ENCODE peak calls at places on chromosome 9, in ten cellular contexts. One of them, this sample, is unnamed.

GRCh38 chr9:124512806-124513204 is 5.6 kb upstream of the NR5A1 start:
- DNase-seq in T1000: no peak
- DNase-seq in WTC11: no peak
- DNase-seq in T47D: no peak
- DNase-seq in astrocyte of the spinal cord: no peak
- DNase-seq in activated CD4-positive, alpha-beta T cell treated with anti-CD3 and anti-CD28 coated beads for 4 hours: no peak
- DNase-seq in dorsolateral prefrontal cortex: no peak
- DNase-seq in T-helper 1 cell: no peak
- DNase-seq in tibial nerve: no peak
- DNase-seq in heart left ventricle: no peak
- DNase-seq in this sample: no peak

GRCh38 chr9:91492237-91492636 is 68.6 kb upstream of the NFIL3 start:
- DNase-seq in T1000: no peak
- DNase-seq in WTC11: no peak
- DNase-seq in T47D: no peak
- DNase-seq in astrocyte of the spinal cord: no peak
- DNase-seq in activated CD4-positive, alpha-beta T cell treated with anti-CD3 and anti-CD28 coated beads for 4 hours: no peak
- DNase-seq in dorsolateral prefrontal cortex: no peak
- DNase-seq in T-helper 1 cell: no peak
- DNase-seq in tibial nerve: no peak
- DNase-seq in heart left ventricle: no peak
- DNase-seq in this sample: no peak

GRCh38 chr9:23850242-23851023 is 24.4 kb upstream of the ELAVL2 start:
- DNase-seq in T1000: no peak
- DNase-seq in WTC11: peak; percentile 56
- DNase-seq in T47D: peak; percentile 47
- DNase-seq in astrocyte of the spinal cord: peak; percentile 46
- DNase-seq in activated CD4-positive, alpha-beta T cell treated with anti-CD3 and anti-CD28 coated beads for 4 hours: no peak
- DNase-seq in dorsolateral prefrontal cortex: peak; percentile 40
- DNase-seq in T-helper 1 cell: no peak
- DNase-seq in tibial nerve: no peak
- DNase-seq in heart left ventricle: no peak
- DNase-seq in this sample: no peak

GRCh38 chr9:136665704-136666363 is 3.1 kb downstream of the EGFL7 start:
- DNase-seq in T1000: no peak
- DNase-seq in WTC11: peak; percentile 37
- DNase-seq in T47D: peak; percentile 78
- DNase-seq in astrocyte of the spinal cord: no peak
- DNase-seq in activated CD4-positive, alpha-beta T cell treated with anti-CD3 and anti-CD28 coated beads for 4 hours: no peak
- DNase-seq in dorsolateral prefrontal cortex: no peak
- DNase-seq in T-helper 1 cell: no peak
- DNase-seq in tibial nerve: no peak
- DNase-seq in heart left ventricle: no peak
- DNase-seq in this sample: no peak

GRCh38 chr9:133956520-133957076 is 35.5 kb downstream of the VAV2 start:
- DNase-seq in T1000: no peak
- DNase-seq in WTC11: peak; percentile 36
- DNase-seq in T47D: no peak
- DNase-seq in astrocyte of the spinal cord: peak; percentile 28
- DNase-seq in activated CD4-positive, alpha-beta T cell treated with anti-CD3 and anti-CD28 coated beads for 4 hours: no peak
- DNase-seq in dorsolateral prefrontal cortex: no peak
- DNase-seq in T-helper 1 cell: no peak
- DNase-seq in tibial nerve: no peak
- DNase-seq in heart left ventricle: no peak
- DNase-seq in this sample: no peak

GRCh38 chr9:16901589-16901988 is 31.1 kb upstream of the BNC2 start:
- DNase-seq in T1000: no peak
- DNase-seq in WTC11: no peak
- DNase-seq in T47D: no peak
- DNase-seq in astrocyte of the spinal cord: no peak
- DNase-seq in activated CD4-positive, alpha-beta T cell treated with anti-CD3 and anti-CD28 coated beads for 4 hours: no peak
- DNase-seq in dorsolateral prefrontal cortex: no peak
- DNase-seq in T-helper 1 cell: no peak
- DNase-seq in tibial nerve: no peak
- DNase-seq in heart left ventricle: no peak
- DNase-seq in this sample: peak; percentile 67

GRCh38 chr9:89313842-89314241 is 2.8 kb downstream of the CKS2 start:
- DNase-seq in T1000: no peak
- DNase-seq in WTC11: no peak
- DNase-seq in T47D: no peak
- DNase-seq in astrocyte of the spinal cord: no peak
- DNase-seq in activated CD4-positive, alpha-beta T cell treated with anti-CD3 and anti-CD28 coated beads for 4 hours: no peak
- DNase-seq in dorsolateral prefrontal cortex: no peak
- DNase-seq in T-helper 1 cell: no peak
- DNase-seq in tibial nerve: no peak
- DNase-seq in heart left ventricle: no peak
- DNase-seq in this sample: no peak

GRCh38 chr9:1100945-1101344 is 50.8 kb downstream of the DMRT2 start:
- DNase-seq in T1000: no peak
- DNase-seq in WTC11: peak; percentile 75
- DNase-seq in T47D: peak; percentile 11
- DNase-seq in astrocyte of the spinal cord: peak; percentile 14
- DNase-seq in activated CD4-positive, alpha-beta T cell treated with anti-CD3 and anti-CD28 coated beads for 4 hours: no peak
- DNase-seq in dorsolateral prefrontal cortex: peak; percentile 43
- DNase-seq in T-helper 1 cell: no peak
- DNase-seq in tibial nerve: peak; percentile 41
- DNase-seq in heart left ventricle: peak; percentile 42
- DNase-seq in this sample: peak; percentile 9

GRCh38 chr9:123601828-123602227 is 245.8 kb downstream of the CRB2 start:
- DNase-seq in T1000: no peak
- DNase-seq in WTC11: no peak
- DNase-seq in T47D: no peak
- DNase-seq in astrocyte of the spinal cord: no peak
- DNase-seq in activated CD4-positive, alpha-beta T cell treated with anti-CD3 and anti-CD28 coated beads for 4 hours: no peak
- DNase-seq in dorsolateral prefrontal cortex: no peak
- DNase-seq in T-helper 1 cell: no peak
- DNase-seq in tibial nerve: no peak
- DNase-seq in heart left ventricle: no peak
- DNase-seq in this sample: no peak

GRCh38 chr9:124716795-124717194 is 54.3 kb downstream of the NR6A1 start:
- DNase-seq in T1000: no peak
- DNase-seq in WTC11: no peak
- DNase-seq in T47D: no peak
- DNase-seq in astrocyte of the spinal cord: peak; percentile 46
- DNase-seq in activated CD4-positive, alpha-beta T cell treated with anti-CD3 and anti-CD28 coated beads for 4 hours: no peak
- DNase-seq in dorsolateral prefrontal cortex: no peak
- DNase-seq in T-helper 1 cell: no peak
- DNase-seq in tibial nerve: no peak
- DNase-seq in heart left ventricle: no peak
- DNase-seq in this sample: no peak

GRCh38 chr9:38257626-38258215 is 134.8 kb upstream of the ALDH1B1 start:
- DNase-seq in T1000: no peak
- DNase-seq in WTC11: no peak
- DNase-seq in T47D: no peak
- DNase-seq in astrocyte of the spinal cord: no peak
- DNase-seq in activated CD4-positive, alpha-beta T cell treated with anti-CD3 and anti-CD28 coated beads for 4 hours: no peak
- DNase-seq in dorsolateral prefrontal cortex: no peak
- DNase-seq in T-helper 1 cell: no peak
- DNase-seq in tibial nerve: no peak
- DNase-seq in heart left ventricle: no peak
- DNase-seq in this sample: no peak

GRCh38 chr9:21688108-21689102 is 114.0 kb upstream of the MTAP start:
- DNase-seq in T1000: no peak
- DNase-seq in WTC11: no peak
- DNase-seq in T47D: no peak
- DNase-seq in astrocyte of the spinal cord: peak; percentile 93
- DNase-seq in activated CD4-positive, alpha-beta T cell treated with anti-CD3 and anti-CD28 coated beads for 4 hours: no peak
- DNase-seq in dorsolateral prefrontal cortex: no peak
- DNase-seq in T-helper 1 cell: no peak
- DNase-seq in tibial nerve: no peak
- DNase-seq in heart left ventricle: no peak
- DNase-seq in this sample: peak; percentile 90

GRCh38 chr9:137029058-137029922 is 1.3 kb upstream of the ABCA2 start:
- DNase-seq in T1000: peak; percentile 49
- DNase-seq in WTC11: peak; percentile 95
- DNase-seq in T47D: peak; percentile 55
- DNase-seq in astrocyte of the spinal cord: no peak
- DNase-seq in activated CD4-positive, alpha-beta T cell treated with anti-CD3 and anti-CD28 coated beads for 4 hours: peak; percentile 66
- DNase-seq in dorsolateral prefrontal cortex: peak; percentile 83
- DNase-seq in T-helper 1 cell: peak; percentile 58
- DNase-seq in tibial nerve: peak; percentile 78
- DNase-seq in heart left ventricle: peak; percentile 82
- DNase-seq in this sample: peak; percentile 13

GRCh38 chr9:5610491-5610890 is 18.4 kb upstream of the RIC1 start:
- DNase-seq in T1000: no peak
- DNase-seq in WTC11: no peak
- DNase-seq in T47D: no peak
- DNase-seq in astrocyte of the spinal cord: no peak
- DNase-seq in activated CD4-positive, alpha-beta T cell treated with anti-CD3 and anti-CD28 coated beads for 4 hours: no peak
- DNase-seq in dorsolateral prefrontal cortex: no peak
- DNase-seq in T-helper 1 cell: no peak
- DNase-seq in tibial nerve: no peak
- DNase-seq in heart left ventricle: no peak
- DNase-seq in this sample: no peak

GRCh38 chr9:6356441-6356840 is 28.3 kb downstream of the TPD52L3 start:
- DNase-seq in T1000: no peak
- DNase-seq in WTC11: no peak
- DNase-seq in T47D: no peak
- DNase-seq in astrocyte of the spinal cord: no peak
- DNase-seq in activated CD4-positive, alpha-beta T cell treated with anti-CD3 and anti-CD28 coated beads for 4 hours: no peak
- DNase-seq in dorsolateral prefrontal cortex: no peak
- DNase-seq in T-helper 1 cell: no peak
- DNase-seq in tibial nerve: no peak
- DNase-seq in heart left ventricle: no peak
- DNase-seq in this sample: no peak

GRCh38 chr9:12859704-12860251 is 85.0 kb downstream of the LURAP1L start:
- DNase-seq in T1000: no peak
- DNase-seq in WTC11: no peak
- DNase-seq in T47D: no peak
- DNase-seq in astrocyte of the spinal cord: peak; percentile 91
- DNase-seq in activated CD4-positive, alpha-beta T cell treated with anti-CD3 and anti-CD28 coated beads for 4 hours: no peak
- DNase-seq in dorsolateral prefrontal cortex: no peak
- DNase-seq in T-helper 1 cell: no peak
- DNase-seq in tibial nerve: no peak
- DNase-seq in heart left ventricle: no peak
- DNase-seq in this sample: peak; percentile 93

GRCh38 chr9:121703014-121703734 is 51.7 kb downstream of the DAB2IP start:
- DNase-seq in T1000: no peak
- DNase-seq in WTC11: no peak
- DNase-seq in T47D: no peak
- DNase-seq in astrocyte of the spinal cord: no peak
- DNase-seq in activated CD4-positive, alpha-beta T cell treated with anti-CD3 and anti-CD28 coated beads for 4 hours: no peak
- DNase-seq in dorsolateral prefrontal cortex: no peak
- DNase-seq in T-helper 1 cell: no peak
- DNase-seq in tibial nerve: no peak
- DNase-seq in heart left ventricle: no peak
- DNase-seq in this sample: no peak

GRCh38 chr9:76576344-76576743 is 117.4 kb downstream of the GCNT1 start:
- DNase-seq in T1000: no peak
- DNase-seq in WTC11: no peak
- DNase-seq in T47D: no peak
- DNase-seq in astrocyte of the spinal cord: peak; percentile 92
- DNase-seq in activated CD4-positive, alpha-beta T cell treated with anti-CD3 and anti-CD28 coated beads for 4 hours: peak; percentile 22
- DNase-seq in dorsolateral prefrontal cortex: no peak
- DNase-seq in T-helper 1 cell: peak; percentile 2
- DNase-seq in tibial nerve: no peak
- DNase-seq in heart left ventricle: peak; percentile 51
- DNase-seq in this sample: peak; percentile 87

GRCh38 chr9:5626727-5627634 is 1.9 kb upstream of the RIC1 start:
- DNase-seq in T1000: no peak
- DNase-seq in WTC11: no peak
- DNase-seq in T47D: no peak
- DNase-seq in astrocyte of the spinal cord: peak; percentile 83
- DNase-seq in activated CD4-positive, alpha-beta T cell treated with anti-CD3 and anti-CD28 coated beads for 4 hours: peak; percentile 18
- DNase-seq in dorsolateral prefrontal cortex: no peak
- DNase-seq in T-helper 1 cell: peak; percentile 27
- DNase-seq in tibial nerve: peak; percentile 61
- DNase-seq in heart left ventricle: peak; percentile 60
- DNase-seq in this sample: peak; percentile 88

GRCh38 chr9:127796225-127796813 is 6.4 kb upstream of the FPGS start:
- DNase-seq in T1000: no peak
- DNase-seq in WTC11: no peak
- DNase-seq in T47D: no peak
- DNase-seq in astrocyte of the spinal cord: no peak
- DNase-seq in activated CD4-positive, alpha-beta T cell treated with anti-CD3 and anti-CD28 coated beads for 4 hours: no peak
- DNase-seq in dorsolateral prefrontal cortex: no peak
- DNase-seq in T-helper 1 cell: no peak
- DNase-seq in tibial nerve: no peak
- DNase-seq in heart left ventricle: peak; percentile 75
- DNase-seq in this sample: no peak

GRCh38 chr9:100167912-100168775 is 69.1 kb downstream of the INVS start:
- DNase-seq in T1000: no peak
- DNase-seq in WTC11: no peak
- DNase-seq in T47D: no peak
- DNase-seq in astrocyte of the spinal cord: peak; percentile 30
- DNase-seq in activated CD4-positive, alpha-beta T cell treated with anti-CD3 and anti-CD28 coated beads for 4 hours: no peak
- DNase-seq in dorsolateral prefrontal cortex: no peak
- DNase-seq in T-helper 1 cell: no peak
- DNase-seq in tibial nerve: no peak
- DNase-seq in heart left ventricle: no peak
- DNase-seq in this sample: no peak

GRCh38 chr9:108552459-108553040 is 303.2 kb downstream of the ACTL7B start:
- DNase-seq in T1000: no peak
- DNase-seq in WTC11: no peak
- DNase-seq in T47D: no peak
- DNase-seq in astrocyte of the spinal cord: no peak
- DNase-seq in activated CD4-positive, alpha-beta T cell treated with anti-CD3 and anti-CD28 coated beads for 4 hours: no peak
- DNase-seq in dorsolateral prefrontal cortex: no peak
- DNase-seq in T-helper 1 cell: no peak
- DNase-seq in tibial nerve: no peak
- DNase-seq in heart left ventricle: no peak
- DNase-seq in this sample: no peak

GRCh38 chr9:133540336-133541025 is 6.0 kb downstream of the ADAMTSL2 start:
- DNase-seq in T1000: no peak
- DNase-seq in WTC11: no peak
- DNase-seq in T47D: peak; percentile 11
- DNase-seq in astrocyte of the spinal cord: no peak
- DNase-seq in activated CD4-positive, alpha-beta T cell treated with anti-CD3 and anti-CD28 coated beads for 4 hours: no peak
- DNase-seq in dorsolateral prefrontal cortex: no peak
- DNase-seq in T-helper 1 cell: no peak
- DNase-seq in tibial nerve: no peak
- DNase-seq in heart left ventricle: no peak
- DNase-seq in this sample: no peak

GRCh38 chr9:129751841-129752801 is 721 bp downstream of the PTGES start:
- DNase-seq in T1000: no peak
- DNase-seq in WTC11: no peak
- DNase-seq in T47D: peak; percentile 62
- DNase-seq in astrocyte of the spinal cord: no peak
- DNase-seq in activated CD4-positive, alpha-beta T cell treated with anti-CD3 and anti-CD28 coated beads for 4 hours: no peak
- DNase-seq in dorsolateral prefrontal cortex: no peak
- DNase-seq in T-helper 1 cell: no peak
- DNase-seq in tibial nerve: no peak
- DNase-seq in heart left ventricle: no peak
- DNase-seq in this sample: no peak

GRCh38 chr9:93220627-93221425 is 36.9 kb downstream of the WNK2 start:
- DNase-seq in T1000: no peak
- DNase-seq in WTC11: no peak
- DNase-seq in T47D: no peak
- DNase-seq in astrocyte of the spinal cord: no peak
- DNase-seq in activated CD4-positive, alpha-beta T cell treated with anti-CD3 and anti-CD28 coated beads for 4 hours: no peak
- DNase-seq in dorsolateral prefrontal cortex: no peak
- DNase-seq in T-helper 1 cell: no peak
- DNase-seq in tibial nerve: no peak
- DNase-seq in heart left ventricle: peak; percentile 61
- DNase-seq in this sample: no peak

GRCh38 chr9:5388026-5388806 is 48.5 kb upstream of the RLN1 start:
- DNase-seq in T1000: no peak
- DNase-seq in WTC11: no peak
- DNase-seq in T47D: no peak
- DNase-seq in astrocyte of the spinal cord: peak; percentile 38
- DNase-seq in activated CD4-positive, alpha-beta T cell treated with anti-CD3 and anti-CD28 coated beads for 4 hours: no peak
- DNase-seq in dorsolateral prefrontal cortex: no peak
- DNase-seq in T-helper 1 cell: no peak
- DNase-seq in tibial nerve: no peak
- DNase-seq in heart left ventricle: no peak
- DNase-seq in this sample: no peak

GRCh38 chr9:81753436-81753835 is 64.1 kb upstream of the TLE1 start:
- DNase-seq in T1000: no peak
- DNase-seq in WTC11: no peak
- DNase-seq in T47D: no peak
- DNase-seq in astrocyte of the spinal cord: no peak
- DNase-seq in activated CD4-positive, alpha-beta T cell treated with anti-CD3 and anti-CD28 coated beads for 4 hours: no peak
- DNase-seq in dorsolateral prefrontal cortex: no peak
- DNase-seq in T-helper 1 cell: no peak
- DNase-seq in tibial nerve: no peak
- DNase-seq in heart left ventricle: no peak
- DNase-seq in this sample: no peak

GRCh38 chr9:12643686-12644085 is 49.5 kb upstream of the TYRP1 start:
- DNase-seq in T1000: no peak
- DNase-seq in WTC11: no peak
- DNase-seq in T47D: no peak
- DNase-seq in astrocyte of the spinal cord: no peak
- DNase-seq in activated CD4-positive, alpha-beta T cell treated with anti-CD3 and anti-CD28 coated beads for 4 hours: no peak
- DNase-seq in dorsolateral prefrontal cortex: no peak
- DNase-seq in T-helper 1 cell: no peak
- DNase-seq in tibial nerve: no peak
- DNase-seq in heart left ventricle: no peak
- DNase-seq in this sample: no peak